ENCODE peak calls at places on chromosome 10, in eight cellular contexts. Z is fibroblast of the aortic adventitia, N is endodermal cell, F is pancreas, R is adrenal gland, L is AG10803, S is spleen, Q is heart right ventricle. X is an unnamed sample.
A peak's percentile ranks its signal among the peaks of the same experiment; 100 is the strongest.

GRCh38 chr10:88088441-88089340 is 225.3 kb downstream of the PTEN start:
- DNase-seq in Z (no peak), N (no peak), F (no peak), R (no peak), L (no peak), S (no peak), Q (no peak), X (no peak)

GRCh38 chr10:92689663-92690210 is at the start of gene HHEX:
- DNase-seq in Z (peak; percentile 64), N (peak; percentile 81), F (peak; percentile 83), R (peak; percentile 72), L (peak; percentile 34), S (peak; percentile 98), Q (peak; percentile 66), X (peak; percentile 72)

GRCh38 chr10:12703813-12704212 is 297.7 kb downstream of the CCDC3 start:
- DNase-seq in Z (peak; percentile 85), N (no peak), F (no peak), R (no peak), L (peak; percentile 87), S (no peak), Q (no peak), X (peak; percentile 66)

GRCh38 chr10:26839966-26840627 is 20.7 kb downstream of the ABI1 start:
- DNase-seq in Z (peak; percentile 47), N (no peak), F (no peak), R (no peak), L (peak; percentile 95), S (no peak), Q (no peak), X (peak; percentile 70)

GRCh38 chr10:34813626-34814227 is 1.4 kb downstream of the PARD3 start:
- DNase-seq in Z (peak; percentile 83), N (peak; percentile 79), F (no peak), R (peak; percentile 38), L (peak; percentile 62), S (peak; percentile 59), Q (peak; percentile 29), X (peak; percentile 65)

GRCh38 chr10:31596765-31597164 is 277.7 kb downstream of the ZEB1 start:
- DNase-seq in Z (no peak), N (no peak), F (no peak), R (no peak), L (no peak), S (no peak), Q (no peak), X (no peak)

GRCh38 chr10:3264178-3264867 is 91.7 kb upstream of the PITRM1 start:
- DNase-seq in Z (no peak), N (no peak), F (no peak), R (peak; percentile 31), L (no peak), S (peak; percentile 83), Q (no peak), X (no peak)

GRCh38 chr10:26046073-26046684 is 112.2 kb downstream of the MYO3A start:
- DNase-seq in Z (no peak), N (no peak), F (no peak), R (no peak), L (no peak), S (no peak), Q (no peak), X (no peak)

DNA sequence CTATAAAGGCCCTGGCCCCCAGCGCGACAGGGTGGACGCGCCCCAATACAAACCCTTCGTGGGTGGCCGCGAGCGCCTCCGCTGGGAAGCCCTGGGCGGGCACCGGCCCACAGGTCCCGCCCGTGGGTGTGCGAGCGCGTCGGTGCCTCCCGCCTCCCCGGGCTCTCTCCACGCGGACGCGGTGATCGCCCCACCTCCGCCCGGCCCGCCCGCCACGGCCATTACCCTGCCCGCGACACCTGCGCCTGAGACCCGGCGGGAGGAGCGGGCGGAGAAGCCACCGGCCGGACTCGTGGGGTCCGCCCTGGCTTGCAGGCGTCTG is 81.2 kb downstream of the PAX2 start:
- DNase-seq in Z (no peak), N (no peak), F (peak; percentile 58), R (no peak), L (no peak), S (no peak), Q (no peak), X (no peak)
- TF ChIP-seq CTCF in Z (no peak), N (no peak), F (no peak), R (no peak), L (no peak), S (no peak), Q (no peak), X (no peak)

GRCh38 chr10:80491251-80492102 is 37.4 kb downstream of the TSPAN14 start:
- DNase-seq in Z (no peak), N (no peak), F (no peak), R (peak; percentile 63), L (no peak), S (peak; percentile 84), Q (no peak), X (no peak)

GRCh38 chr10:80493482-80494021 is 39.4 kb downstream of the TSPAN14 start:
- DNase-seq in Z (peak; percentile 94), N (no peak), F (no peak), R (no peak), L (peak; percentile 80), S (no peak), Q (no peak), X (peak; percentile 72)

GRCh38 chr10:80489371-80490112 is 35.4 kb downstream of the TSPAN14 start:
- DNase-seq in Z (no peak), N (no peak), F (no peak), R (no peak), L (no peak), S (peak; percentile 50), Q (no peak), X (no peak)

GRCh38 chr10:80496555-80497172 is 41.0 kb upstream of the SH2D4B start:
- DNase-seq in Z (no peak), N (no peak), F (no peak), R (no peak), L (no peak), S (no peak), Q (no peak), X (no peak)

GRCh38 chr10:80492875-80493413 is 38.8 kb downstream of the TSPAN14 start:
- DNase-seq in Z (no peak), N (no peak), F (no peak), R (no peak), L (no peak), S (no peak), Q (no peak), X (no peak)
- H3K4me3 ChIP-seq in Z (no peak overlapping the region), N (no peak overlapping the region), F (no peak overlapping the region), R (no peak overlapping the region), L (no peak overlapping the region), S (no peak overlapping the region), Q (no peak overlapping the region), X (no peak overlapping the region)

GRCh38 chr10:97319671-97320479 is 804 bp downstream of the FRAT1 start:
- DNase-seq in Z (no peak), N (peak; percentile 90), F (peak; percentile 72), R (peak; percentile 58), L (no peak), S (peak; percentile 94), Q (peak; percentile 60), X (no peak)
- TF ChIP-seq CTCF in Z (no peak), N (peak; percentile 51), F (no peak), R (no peak), L (peak; percentile 7), S (peak; percentile 28), Q (no peak), X (no peak)

DNA sequence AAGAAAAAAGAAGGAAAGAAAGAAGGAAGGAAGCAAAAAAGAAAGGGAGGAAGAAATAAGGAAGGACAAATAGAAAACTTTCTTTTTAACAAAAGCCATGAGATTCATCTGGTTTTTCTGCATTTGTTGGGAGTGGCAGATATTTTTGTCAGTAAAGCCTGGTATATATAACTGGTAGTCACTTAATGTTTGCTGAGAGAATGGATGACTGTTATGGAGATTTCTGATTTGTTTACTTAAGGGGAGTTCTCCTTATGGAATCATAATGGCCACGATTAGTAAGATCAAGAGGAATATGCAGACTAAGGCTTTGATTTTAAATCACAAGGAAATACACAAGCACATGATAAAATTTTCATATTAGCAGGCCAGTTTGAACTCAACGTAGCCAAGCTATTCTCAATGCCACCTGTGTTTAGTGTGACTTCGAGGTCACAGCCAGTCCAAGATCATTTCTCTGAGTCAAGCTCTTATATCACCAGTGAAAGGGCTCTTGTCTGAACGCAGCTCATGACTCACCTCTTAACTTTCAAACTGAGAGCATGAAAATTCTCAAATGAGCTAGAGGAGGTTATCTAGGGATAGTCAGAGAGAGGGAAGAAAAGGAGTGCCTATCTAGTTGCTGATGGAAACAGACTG is 445.1 kb upstream of the ZMIZ1 start:
- DNase-seq in Z (peak; percentile 79), N (peak; percentile 10), F (no peak), R (peak; percentile 85), L (peak; percentile 72), S (no peak), Q (no peak), X (peak; percentile 48)
- H3K4me3 ChIP-seq in Z (no peak overlapping the region), N (no peak overlapping the region), F (no peak overlapping the region), R (no peak overlapping the region), L (no peak overlapping the region), S (no peak overlapping the region), Q (no peak overlapping the region), X (no peak overlapping the region)

X was measured in foreskin fibroblast.